ENCODE peak calls at places on chromosomes 7 and 10, in five cellular contexts. H, C, F, I and Q are unnamed samples.

GRCh38 chr10:102632394-102633062 is 11.8 kb upstream of the TRIM8 start:
- DNase-seq in H (no peak), C (no peak), F (no peak), I (no peak), Q (no peak)

GRCh38 chr10:42646692-42647640 is 8.6 kb upstream of the ZNF33B start:
- DNase-seq in H (no peak), C (no peak), F (peak), I (no peak), Q (no peak)

GRCh38 chr10:36038316-36038715 is 396.2 kb upstream of the FZD8 start:
- DNase-seq in H (no peak), C (no peak), F (no peak), I (no peak), Q (no peak)

GRCh38 chr10:115830260-115830970 is 442.6 kb downstream of the GFRA1 start:
- DNase-seq in H (no peak), C (no peak), F (no peak), I (no peak), Q (no peak)

GRCh38 chr7:32501522-32501921 is 6.2 kb downstream of the AVL9 start:
- DNase-seq in H (no peak), C (peak), F (no peak), I (no peak), Q (no peak)

GRCh38 chr10:7750222-7750621 is 37.6 kb downstream of the KIN start:
- DNase-seq in H (no peak), C (no peak), F (no peak), I (no peak), Q (no peak)

GRCh38 chr7:139982927-139983925 is 79.5 kb downstream of the PARP12 start:
- DNase-seq in H (no peak), C (no peak), F (no peak), I (no peak), Q (no peak)

GRCh38 chr7:4831723-4832495 is 29.9 kb downstream of the PAPOLB start:
- DNase-seq in H (peak), C (no peak), F (no peak), I (no peak), Q (no peak)

GRCh38 chr7:481219-481930 is 38.3 kb downstream of the PDGFA start:
- DNase-seq in H (no peak), C (no peak), F (no peak), I (no peak), Q (peak)

GRCh38 chr10:122499012-122499411 is 37.7 kb downstream of the HTRA1 start:
- DNase-seq in H (no peak), C (no peak), F (no peak), I (no peak), Q (no peak)

GRCh38 chr10:79321494-79321882 is 25.8 kb upstream of the PPIF start:
- DNase-seq in H (no peak), C (no peak), F (no peak), I (no peak), Q (no peak)

GRCh38 chr10:133378251-133379096 is 588 bp upstream of the PAOX start:
- DNase-seq in H (peak), C (peak), F (peak), I (no peak), Q (peak)

GRCh38 chr7:143416565-143417149 is 8.0 kb upstream of the EPHA1 start:
- DNase-seq in H (peak), C (peak), F (peak), I (no peak), Q (no peak)

GRCh38 chr7:44050915-44051560 is 6.5 kb downstream of the DBNL start:
- DNase-seq in H (no peak), C (no peak), F (no peak), I (no peak), Q (no peak)

GRCh38 chr10:102281103-102281502 is 35.8 kb downstream of the GBF1 start:
- DNase-seq in H (peak), C (no peak), F (no peak), I (no peak), Q (no peak)

GRCh38 chr10:126634915-126635314 is 35.6 kb downstream of the C10orf90 start:
- DNase-seq in H (no peak), C (no peak), F (no peak), I (no peak), Q (no peak)

GRCh38 chr10:129863231-129863663 is 100.8 kb downstream of the EBF3 start:
- DNase-seq in H (peak), C (no peak), F (no peak), I (no peak), Q (no peak)

GRCh38 chr7:151113344-151114150 is 27.3 kb downstream of the AGAP3 start:
- DNase-seq in H (peak), C (no peak), F (peak), I (no peak), Q (no peak)

GRCh38 chr10:717458-717857 is 28.0 kb upstream of the DIP2C start:
- DNase-seq in H (no peak), C (no peak), F (no peak), I (no peak), Q (no peak)

GRCh38 chr10:86535057-86535882 is 13.7 kb upstream of the WAPL start:
- DNase-seq in H (no peak), C (peak), F (peak), I (no peak), Q (peak)

GRCh38 chr7:142914121-142914520 is 19.4 kb downstream of the TRPV5 start:
- DNase-seq in H (no peak), C (no peak), F (no peak), I (no peak), Q (no peak)

GRCh38 chr7:121366852-121367431 is 29.2 kb downstream of the FAM3C start:
- DNase-seq in H (peak), C (peak), F (peak), I (no peak), Q (no peak)

GRCh38 chr7:81162771-81163525 is 244.1 kb upstream of the SEMA3C start:
- DNase-seq in H (no peak), C (no peak), F (no peak), I (no peak), Q (no peak)

GRCh38 chr10:89074120-89074519 is 83.5 kb downstream of the FAS start:
- DNase-seq in H (no peak), C (no peak), F (no peak), I (no peak), Q (no peak)

GRCh38 chr10:100072514-100072913 is 9.2 kb downstream of the CPN1 start:
- DNase-seq in H (no peak), C (peak), F (no peak), I (no peak), Q (no peak)

GRCh38 chr7:2260820-2261219 is 18.8 kb downstream of the NUDT1 start:
- DNase-seq in H (peak), C (no peak), F (no peak), I (no peak), Q (no peak)

GRCh38 chr10:118356628-118357027 is 14.5 kb upstream of the FAM204A start:
- DNase-seq in H (no peak), C (no peak), F (no peak), I (no peak), Q (no peak)

GRCh38 chr10:75525646-75526045 is 94.2 kb downstream of the LRMDA start:
- DNase-seq in H (no peak), C (no peak), F (no peak), I (no peak), Q (no peak)

GRCh38 chr10:47198221-47198620 is 101.8 kb upstream of the GDF10 start:
- DNase-seq in H (no peak), C (no peak), F (no peak), I (no peak), Q (no peak)

GRCh38 chr7:44386139-44386913 is 60.9 kb upstream of the CAMK2B start:
- DNase-seq in H (no peak), C (no peak), F (no peak), I (no peak), Q (peak)

GRCh38 chr10:49135575-49136313 is 1.9 kb upstream of the FAM170B start:
- DNase-seq in H (no peak), C (no peak), F (no peak), I (no peak), Q (no peak)

GRCh38 chr10:31940839-31941653 is 12.4 kb upstream of the ARHGAP12 start:
- DNase-seq in H (peak), C (peak), F (peak), I (no peak), Q (no peak)

GRCh38 chr10:34723746-34724145 is 91.3 kb downstream of the PARD3 start:
- DNase-seq in H (peak), C (peak), F (no peak), I (no peak), Q (peak)

GRCh38 chr7:45625067-45625466 is 50.9 kb downstream of the ADCY1 start:
- DNase-seq in H (no peak), C (no peak), F (no peak), I (no peak), Q (no peak)

GRCh38 chr10:98238391-98238790 is 29.6 kb downstream of the LOXL4 start:
- DNase-seq in H (no peak), C (no peak), F (no peak), I (no peak), Q (no peak)

GRCh38 chr7:143399151-143399550 is 9.5 kb downstream of the EPHA1 start:
- DNase-seq in H (no peak), C (no peak), F (no peak), I (no peak), Q (no peak)

GRCh38 chr7:74525881-74526280 is 72.2 kb downstream of the GTF2IRD1 start:
- DNase-seq in H (no peak), C (no peak), F (no peak), I (no peak), Q (peak)

GRCh38 chr7:41870017-41870416 is 167.1 kb upstream of the INHBA start:
- DNase-seq in H (no peak), C (no peak), F (no peak), I (no peak), Q (no peak)

DNA sequence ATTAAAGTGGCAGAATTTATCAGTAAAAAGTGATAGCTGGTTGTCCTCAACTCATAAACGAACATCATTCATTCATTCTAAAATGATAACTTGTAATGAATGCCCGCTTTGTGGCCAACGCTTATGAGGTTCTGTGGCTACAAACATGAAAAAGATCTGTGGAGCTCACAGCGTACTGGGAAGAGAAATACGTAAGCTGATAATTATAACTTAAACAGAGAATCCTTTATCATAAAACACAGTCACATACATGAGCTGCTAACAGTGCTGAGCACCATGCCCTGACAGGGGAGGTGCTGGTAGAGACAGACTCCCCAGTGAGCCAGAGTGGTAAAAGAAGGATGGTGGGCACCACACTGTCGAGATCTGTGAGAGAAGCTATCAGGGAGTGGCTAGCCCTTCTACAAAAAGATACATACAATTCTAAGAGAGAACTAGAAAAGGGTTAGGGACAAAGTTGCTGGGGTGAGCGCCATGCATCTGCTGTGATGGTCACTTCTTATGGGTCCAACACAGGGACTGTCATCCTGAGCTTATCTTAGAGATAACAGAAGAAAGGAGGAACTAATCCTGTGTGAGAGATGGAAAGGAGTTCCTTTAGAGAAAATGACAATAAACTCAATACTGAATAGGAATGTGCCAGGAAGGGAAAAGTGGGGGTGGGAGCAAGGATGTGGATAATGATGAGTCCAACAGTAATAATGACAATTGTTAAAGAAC is 106.7 kb downstream of the USP6NL start:
- DNase-seq in H (no peak), C (no peak), F (no peak), I (no peak), Q (no peak)
- TF ChIP-seq JUND in H (no peak), C (no peak), F (no peak), I (no peak), Q (no peak)

DNA sequence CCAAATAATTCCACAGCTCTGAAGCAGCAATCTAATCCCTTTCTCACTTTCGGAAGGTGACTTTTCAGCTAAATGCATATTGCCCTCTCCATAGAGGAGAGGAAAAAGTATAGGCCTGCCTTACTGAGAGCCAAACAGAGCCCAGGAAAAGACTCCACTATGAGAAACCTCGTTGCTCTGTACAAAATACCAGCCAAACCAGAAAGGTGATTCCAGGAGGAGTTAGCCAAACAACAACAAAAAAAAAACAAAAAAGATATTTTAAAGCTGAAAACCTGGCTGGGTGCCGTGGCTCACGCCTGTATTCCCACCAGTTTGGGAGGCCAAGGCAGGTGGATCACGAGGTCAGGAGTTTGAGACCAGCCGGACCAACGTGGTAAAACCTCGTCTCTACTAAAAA is 70.5 kb downstream of the HOXA1 start:
- DNase-seq in H (no peak), C (no peak), F (no peak), I (no peak), Q (no peak)
- TF ChIP-seq USF2 in H (no peak), C (no peak), F (no peak), I (no peak), Q (no peak)

GRCh38 chr10:123759496-123760070 is 93.4 kb downstream of the GPR26 start:
- DNase-seq in H (no peak), C (no peak), F (no peak), I (no peak), Q (no peak)
- TF ChIP-seq JUND in H (no peak), C (no peak), F (no peak), I (no peak), Q (no peak)

GRCh38 chr7:154231732-154232131 is 179.5 kb downstream of the DPP6 start:
- DNase-seq in H (no peak), C (no peak), F (peak), I (no peak), Q (peak)
- TF ChIP-seq USF2 in H (no peak), C (no peak), F (no peak), I (no peak), Q (no peak)

DNA sequence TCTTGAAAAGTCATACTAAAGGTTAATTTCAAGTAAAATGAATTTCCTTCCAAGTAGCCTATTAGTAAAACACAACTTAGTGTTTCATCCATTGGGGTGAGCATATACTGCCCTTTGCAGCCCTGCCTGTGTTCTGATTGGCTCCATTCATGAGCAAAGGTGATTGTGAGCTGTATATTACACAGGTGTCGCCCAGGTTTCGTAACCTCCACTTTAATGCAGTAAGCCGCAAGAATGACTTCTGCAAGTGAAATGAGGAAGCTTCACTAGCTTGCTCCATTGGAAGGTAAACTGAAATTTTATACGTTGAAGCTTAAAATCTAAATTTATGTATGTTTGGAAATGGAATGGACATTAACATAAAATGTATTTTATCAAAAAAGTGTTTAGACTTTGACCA is 24.4 kb downstream of the MTURN start:
- DNase-seq in H (no peak), C (no peak), F (no peak), I (no peak), Q (no peak)
- TF ChIP-seq JUND in H (no peak), C (no peak), F (no peak), I (no peak), Q (no peak)

DNA sequence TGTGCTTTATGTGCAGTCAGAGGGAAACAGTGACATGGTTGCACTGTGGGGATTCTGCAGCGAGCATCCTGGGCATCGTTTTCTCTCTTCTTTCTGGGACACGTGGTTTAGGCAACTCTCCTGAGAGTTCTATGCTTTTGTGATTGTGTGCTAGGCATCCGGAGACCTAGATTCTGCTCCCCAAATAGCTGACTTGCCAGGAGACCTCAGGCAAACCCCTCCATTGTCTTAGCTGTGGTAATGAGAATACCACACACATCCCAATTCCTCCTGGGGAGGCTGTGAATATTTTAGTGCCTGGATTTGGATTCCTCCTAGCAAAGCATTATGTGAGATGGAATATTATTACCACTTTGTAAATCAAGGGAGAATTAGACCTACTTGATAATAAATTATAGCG is 611.9 kb upstream of the C7orf33 start:
- DNase-seq in H (no peak), C (no peak), F (no peak), I (no peak), Q (no peak)
- TF ChIP-seq USF2 in H (no peak), C (no peak), F (no peak), I (no peak), Q (no peak)

GRCh38 chr7:131148258-131148657 is 179.4 kb upstream of the MKLN1 start:
- DNase-seq in H (no peak), C (no peak), F (no peak), I (no peak), Q (no peak)
- TF ChIP-seq JUND in H (no peak), C (no peak), F (no peak), I (no peak), Q (no peak)